ENCODE peak calls at places on chromosomes 2 and 18, in nine cellular contexts. O is mesothelial cell of epicardium, C is coronary artery, B is tibial nerve, L is AG04450, A is epithelial cell of esophagus, F is germinal center, R is left cardiac atrium, Y is HuH-7.5. W is an unnamed sample.
A peak's percentile ranks its signal among the peaks of the same experiment; 100 is the strongest.

GRCh38 chr18:73693091-73693490 is 454.5 kb downstream of the FBXO15 start:
- DNase-seq in C (no peak), Y (no peak), A (peak; percentile 46), B (no peak), L (no peak), R (no peak), F (no peak), O (no peak), W (no peak)

GRCh38 chr18:74084184-74084583 is 63.5 kb downstream of the FBXO15 start:
- DNase-seq in Y (no peak), B (no peak), R (no peak), O (no peak), C (no peak), F (no peak), L (no peak), A (no peak), W (no peak)

GRCh38 chr2:2321250-2321545 is 9.9 kb downstream of the MYT1L start:
- DNase-seq in O (no peak), L (no peak), R (no peak), F (no peak), C (no peak), A (no peak), Y (no peak), B (no peak), W (no peak)

GRCh38 chr18:79356435-79356834 is 39.3 kb upstream of the NFATC1 start:
- DNase-seq in F (peak; percentile 70), Y (no peak), C (no peak), O (no peak), L (no peak), R (no peak), A (no peak), B (no peak), W (no peak)

GRCh38 chr2:227826019-227826521 is 12.4 kb downstream of the CCL20 start:
- DNase-seq in C (no peak), A (peak; percentile 66), L (no peak), Y (no peak), B (no peak), O (no peak), F (no peak), R (no peak), W (no peak)

GRCh38 chr2:31558401-31559295 is 22.1 kb downstream of the SRD5A2 start:
- DNase-seq in A (peak; percentile 83), L (no peak), B (no peak), Y (no peak), O (no peak), F (no peak), R (no peak), C (no peak), W (no peak)

GRCh38 chr2:181281206-181281832 is 175.9 kb upstream of the ITGA4 start:
- DNase-seq in Y (no peak), F (no peak), L (no peak), B (no peak), A (no peak), C (no peak), O (no peak), R (no peak), W (no peak)

GRCh38 chr2:169119117-169119770 is 49.9 kb downstream of the DHRS9 start:
- DNase-seq in C (no peak), Y (no peak), R (no peak), A (peak; percentile 19), B (no peak), O (no peak), L (no peak), F (no peak), W (no peak)

GRCh38 chr2:237961637-237962036 is 5.2 kb upstream of the UBE2F start:
- DNase-seq in Y (no peak), C (no peak), A (no peak), F (no peak), O (no peak), L (no peak), B (no peak), R (no peak), W (no peak)

GRCh38 chr2:232053777-232054176 is 92.3 kb downstream of the DIS3L2 start:
- DNase-seq in F (no peak), A (no peak), C (no peak), Y (no peak), R (no peak), L (no peak), O (no peak), B (no peak), W (no peak)

GRCh38 chr2:28316546-28317335 is 75.9 kb upstream of the FOSL2 start:
- DNase-seq in A (no peak), B (no peak), R (no peak), F (no peak), O (no peak), C (no peak), L (no peak), Y (no peak), W (no peak)

GRCh38 chr2:6103949-6104348 is 411.8 kb downstream of the SOX11 start:
- DNase-seq in L (no peak), F (no peak), Y (no peak), C (no peak), A (no peak), O (no peak), R (no peak), B (no peak), W (no peak)

GRCh38 chr2:37561615-37562569 is 109.5 kb downstream of the CDC42EP3 start:
- DNase-seq in R (no peak), O (no peak), L (no peak), B (no peak), A (peak; percentile 91), F (peak; percentile 24), C (no peak), Y (no peak), W (no peak)

GRCh38 chr2:221097568-221097915 is 474.6 kb downstream of the EPHA4 start:
- DNase-seq in B (no peak), Y (no peak), F (no peak), L (peak; percentile 48), O (no peak), A (peak; percentile 88), R (no peak), C (no peak), W (no peak)

GRCh38 chr2:2840101-2840531 is 509.0 kb upstream of the MYT1L start:
- DNase-seq in R (no peak), F (no peak), O (no peak), C (peak; percentile 62), B (no peak), Y (no peak), L (no peak), A (no peak), W (no peak)

GRCh38 chr2:196291418-196291817 is 120.0 kb upstream of the STK17B start:
- DNase-seq in R (no peak), Y (no peak), B (no peak), O (no peak), C (no peak), A (peak; percentile 61), L (no peak), F (no peak), W (no peak)

GRCh38 chr2:191746306-191746705 is 68.4 kb downstream of the NABP1 start:
- DNase-seq in A (no peak), Y (no peak), L (no peak), F (no peak), C (no peak), R (no peak), B (no peak), O (no peak), W (no peak)

GRCh38 chr2:196737046-196737445 is 62.4 kb downstream of the GTF3C3 start:
- DNase-seq in F (no peak), R (no peak), B (no peak), A (no peak), C (no peak), O (no peak), Y (no peak), L (no peak), W (no peak)

GRCh38 chr2:145332210-145332609 is 812.3 kb upstream of the ZEB2 start:
- DNase-seq in F (no peak), R (no peak), L (no peak), B (no peak), O (no peak), A (no peak), C (no peak), Y (no peak), W (no peak)

GRCh38 chr2:52821631-52822030 is 946.0 kb upstream of the CHAC2 start:
- DNase-seq in F (no peak), L (no peak), A (peak; percentile 26), O (no peak), B (no peak), R (no peak), C (no peak), Y (no peak), W (no peak)

GRCh38 chr2:106332054-106332453 is 136.2 kb downstream of the RGPD3 start:
- DNase-seq in O (no peak), C (no peak), R (no peak), A (no peak), L (no peak), B (no peak), F (no peak), Y (no peak), W (no peak)

GRCh38 chr2:5479265-5479928 is 212.8 kb upstream of the SOX11 start:
- DNase-seq in R (no peak), L (no peak), B (no peak), F (no peak), Y (no peak), C (no peak), A (no peak), O (no peak), W (no peak)

GRCh38 chr2:122255924-122256323 is 500.5 kb downstream of the TSN start:
- DNase-seq in C (no peak), Y (no peak), R (no peak), F (no peak), L (no peak), A (no peak), B (no peak), O (no peak), W (no peak)

GRCh38 chr2:26302846-26303245 is 43.1 kb upstream of the SELENOI start:
- DNase-seq in R (no peak), C (no peak), F (no peak), B (no peak), O (no peak), Y (no peak), L (no peak), A (peak; percentile 91), W (no peak)

GRCh38 chr18:46680784-46681695 is 24.0 kb upstream of the LOXHD1 start:
- DNase-seq in R (no peak), F (peak; percentile 40), L (no peak), B (no peak), Y (no peak), C (no peak), O (no peak), A (no peak), W (no peak)

GRCh38 chr2:126385983-126386382 is 270.0 kb upstream of the GYPC start:
- DNase-seq in C (no peak), L (no peak), R (no peak), A (no peak), F (no peak), Y (no peak), B (no peak), O (no peak), W (no peak)

GRCh38 chr2:232877940-232878511 is 8.0 kb downstream of the SNORC start:
- DNase-seq in B (no peak), O (no peak), Y (no peak), C (no peak), L (no peak), R (no peak), A (no peak), F (no peak), W (peak; percentile 46)

GRCh38 chr2:24505534-24505933 is 14.5 kb downstream of the NCOA1 start:
- DNase-seq in B (no peak), Y (no peak), O (no peak), A (no peak), C (no peak), F (no peak), R (no peak), L (no peak), W (no peak)

GRCh38 chr2:221589696-221590095 is 17.6 kb upstream of the EPHA4 start:
- DNase-seq in B (no peak), A (no peak), Y (no peak), O (no peak), C (no peak), L (no peak), F (no peak), R (no peak), W (no peak)

GRCh38 chr2:67895171-67895941 is 167.4 kb downstream of the C1D start:
- DNase-seq in R (no peak), B (no peak), Y (no peak), C (no peak), O (no peak), L (no peak), F (no peak), A (no peak), W (no peak)

W was measured in sigmoid colon.